ENCODE peak calls at places on chromosomes 7 and 10, in four cellular contexts. One of them, this sample, is unnamed.
A peak's percentile ranks its signal among the peaks of the same experiment; 100 is the strongest.

GRCh38 chr10:130050008-130050407 is 60.6 kb downstream of the C10orf143 start:
- DNase-seq in stimulated activated CD4-positive, alpha-beta T cell treated with anti-CD3 and anti-CD28 coated beads, Interleukin-1b, Interleukin-23, amount 100 ng/mL, for 1 hour: no peak
- DNase-seq in astrocyte of the spinal cord: no peak
- DNase-seq in iris pigment epithelial cell: no peak
- DNase-seq in this sample: no peak

GRCh38 chr7:2473496-2474180 is 2.6 kb downstream of the GRIFIN start:
- DNase-seq in stimulated activated CD4-positive, alpha-beta T cell treated with anti-CD3 and anti-CD28 coated beads, Interleukin-1b, Interleukin-23, amount 100 ng/mL, for 1 hour: no peak
- DNase-seq in astrocyte of the spinal cord: no peak
- DNase-seq in iris pigment epithelial cell: no peak
- DNase-seq in this sample: no peak

GRCh38 chr10:63819753-63820347 is 298.6 kb downstream of the REEP3 start:
- DNase-seq in stimulated activated CD4-positive, alpha-beta T cell treated with anti-CD3 and anti-CD28 coated beads, Interleukin-1b, Interleukin-23, amount 100 ng/mL, for 1 hour: no peak
- DNase-seq in astrocyte of the spinal cord: peak; percentile 70
- DNase-seq in iris pigment epithelial cell: peak; percentile 79
- DNase-seq in this sample: peak; percentile 86

GRCh38 chr10:3651969-3652653 is 132.9 kb downstream of the KLF6 start:
- DNase-seq in stimulated activated CD4-positive, alpha-beta T cell treated with anti-CD3 and anti-CD28 coated beads, Interleukin-1b, Interleukin-23, amount 100 ng/mL, for 1 hour: no peak
- DNase-seq in astrocyte of the spinal cord: no peak
- DNase-seq in iris pigment epithelial cell: no peak
- DNase-seq in this sample: no peak

GRCh38 chr7:98265841-98266271 is 13.8 kb upstream of the TECPR1 start:
- DNase-seq in stimulated activated CD4-positive, alpha-beta T cell treated with anti-CD3 and anti-CD28 coated beads, Interleukin-1b, Interleukin-23, amount 100 ng/mL, for 1 hour: no peak
- DNase-seq in astrocyte of the spinal cord: peak; percentile 33
- DNase-seq in iris pigment epithelial cell: peak; percentile 81
- DNase-seq in this sample: peak; percentile 32

GRCh38 chr10:791639-792038 is 102.2 kb upstream of the DIP2C start:
- DNase-seq in stimulated activated CD4-positive, alpha-beta T cell treated with anti-CD3 and anti-CD28 coated beads, Interleukin-1b, Interleukin-23, amount 100 ng/mL, for 1 hour: no peak
- DNase-seq in astrocyte of the spinal cord: no peak
- DNase-seq in iris pigment epithelial cell: no peak
- DNase-seq in this sample: no peak

GRCh38 chr10:44703241-44704155 is 207.6 kb upstream of the TMEM72 start:
- DNase-seq in stimulated activated CD4-positive, alpha-beta T cell treated with anti-CD3 and anti-CD28 coated beads, Interleukin-1b, Interleukin-23, amount 100 ng/mL, for 1 hour: no peak
- DNase-seq in astrocyte of the spinal cord: peak; percentile 61
- DNase-seq in iris pigment epithelial cell: peak; percentile 80
- DNase-seq in this sample: peak; percentile 91

GRCh38 chr10:89963446-89964102 is 262.2 kb downstream of the KIF20B start:
- DNase-seq in stimulated activated CD4-positive, alpha-beta T cell treated with anti-CD3 and anti-CD28 coated beads, Interleukin-1b, Interleukin-23, amount 100 ng/mL, for 1 hour: no peak
- DNase-seq in astrocyte of the spinal cord: no peak
- DNase-seq in iris pigment epithelial cell: no peak
- DNase-seq in this sample: no peak

GRCh38 chr7:142857625-142858024 is 2.7 kb downstream of the EPHB6 start:
- DNase-seq in stimulated activated CD4-positive, alpha-beta T cell treated with anti-CD3 and anti-CD28 coated beads, Interleukin-1b, Interleukin-23, amount 100 ng/mL, for 1 hour: no peak
- DNase-seq in astrocyte of the spinal cord: no peak
- DNase-seq in iris pigment epithelial cell: no peak
- DNase-seq in this sample: no peak

GRCh38 chr10:116080553-116080952 is 192.5 kb downstream of the GFRA1 start:
- DNase-seq in stimulated activated CD4-positive, alpha-beta T cell treated with anti-CD3 and anti-CD28 coated beads, Interleukin-1b, Interleukin-23, amount 100 ng/mL, for 1 hour: no peak
- DNase-seq in astrocyte of the spinal cord: peak; percentile 37
- DNase-seq in iris pigment epithelial cell: peak; percentile 50
- DNase-seq in this sample: no peak

GRCh38 chr7:148939128-148939747 is 55.1 kb upstream of the EZH2 start:
- DNase-seq in stimulated activated CD4-positive, alpha-beta T cell treated with anti-CD3 and anti-CD28 coated beads, Interleukin-1b, Interleukin-23, amount 100 ng/mL, for 1 hour: no peak
- DNase-seq in astrocyte of the spinal cord: no peak
- DNase-seq in iris pigment epithelial cell: no peak
- DNase-seq in this sample: no peak

GRCh38 chr7:117230276-117231046 is 92.4 kb downstream of the WNT2 start:
- DNase-seq in stimulated activated CD4-positive, alpha-beta T cell treated with anti-CD3 and anti-CD28 coated beads, Interleukin-1b, Interleukin-23, amount 100 ng/mL, for 1 hour: no peak
- DNase-seq in astrocyte of the spinal cord: peak; percentile 87
- DNase-seq in iris pigment epithelial cell: peak; percentile 96
- DNase-seq in this sample: peak; percentile 39

GRCh38 chr7:19128856-19129255 is 11.4 kb upstream of the TWIST1 start:
- DNase-seq in stimulated activated CD4-positive, alpha-beta T cell treated with anti-CD3 and anti-CD28 coated beads, Interleukin-1b, Interleukin-23, amount 100 ng/mL, for 1 hour: no peak
- DNase-seq in astrocyte of the spinal cord: no peak
- DNase-seq in iris pigment epithelial cell: peak; percentile 63
- DNase-seq in this sample: no peak

GRCh38 chr10:78798976-78799730 is 269.6 kb upstream of the ZMIZ1 start:
- DNase-seq in stimulated activated CD4-positive, alpha-beta T cell treated with anti-CD3 and anti-CD28 coated beads, Interleukin-1b, Interleukin-23, amount 100 ng/mL, for 1 hour: no peak
- DNase-seq in astrocyte of the spinal cord: no peak
- DNase-seq in iris pigment epithelial cell: no peak
- DNase-seq in this sample: no peak

GRCh38 chr10:132488231-132488821 is 49.3 kb upstream of the INPP5A start:
- DNase-seq in stimulated activated CD4-positive, alpha-beta T cell treated with anti-CD3 and anti-CD28 coated beads, Interleukin-1b, Interleukin-23, amount 100 ng/mL, for 1 hour: no peak
- DNase-seq in astrocyte of the spinal cord: no peak
- DNase-seq in iris pigment epithelial cell: no peak
- DNase-seq in this sample: no peak

GRCh38 chr10:79070091-79070610 is 1.4 kb downstream of the ZMIZ1 start:
- DNase-seq in stimulated activated CD4-positive, alpha-beta T cell treated with anti-CD3 and anti-CD28 coated beads, Interleukin-1b, Interleukin-23, amount 100 ng/mL, for 1 hour: no peak
- DNase-seq in astrocyte of the spinal cord: no peak
- DNase-seq in iris pigment epithelial cell: peak; percentile 50
- DNase-seq in this sample: peak; percentile 27

GRCh38 chr7:87926581-87927461 is 7.2 kb upstream of the ADAM22 start:
- DNase-seq in stimulated activated CD4-positive, alpha-beta T cell treated with anti-CD3 and anti-CD28 coated beads, Interleukin-1b, Interleukin-23, amount 100 ng/mL, for 1 hour: no peak
- DNase-seq in astrocyte of the spinal cord: peak; percentile 92
- DNase-seq in iris pigment epithelial cell: peak; percentile 44
- DNase-seq in this sample: peak; percentile 20

GRCh38 chr7:121504478-121504877 is 108.4 kb upstream of the FAM3C start:
- DNase-seq in stimulated activated CD4-positive, alpha-beta T cell treated with anti-CD3 and anti-CD28 coated beads, Interleukin-1b, Interleukin-23, amount 100 ng/mL, for 1 hour: no peak
- DNase-seq in astrocyte of the spinal cord: peak; percentile 83
- DNase-seq in iris pigment epithelial cell: peak; percentile 59
- DNase-seq in this sample: peak; percentile 88

GRCh38 chr10:82552273-82552672 is 677.3 kb downstream of the NRG3 start:
- DNase-seq in stimulated activated CD4-positive, alpha-beta T cell treated with anti-CD3 and anti-CD28 coated beads, Interleukin-1b, Interleukin-23, amount 100 ng/mL, for 1 hour: no peak
- DNase-seq in astrocyte of the spinal cord: no peak
- DNase-seq in iris pigment epithelial cell: no peak
- DNase-seq in this sample: no peak

GRCh38 chr10:110664483-110665420 is 20.6 kb downstream of the RBM20 start:
- DNase-seq in stimulated activated CD4-positive, alpha-beta T cell treated with anti-CD3 and anti-CD28 coated beads, Interleukin-1b, Interleukin-23, amount 100 ng/mL, for 1 hour: no peak
- DNase-seq in astrocyte of the spinal cord: peak; percentile 84
- DNase-seq in iris pigment epithelial cell: peak; percentile 98
- DNase-seq in this sample: peak; percentile 82

GRCh38 chr7:112669306-112669705 is 120.9 kb downstream of the TMEM168 start:
- DNase-seq in stimulated activated CD4-positive, alpha-beta T cell treated with anti-CD3 and anti-CD28 coated beads, Interleukin-1b, Interleukin-23, amount 100 ng/mL, for 1 hour: no peak
- DNase-seq in astrocyte of the spinal cord: no peak
- DNase-seq in iris pigment epithelial cell: peak; percentile 14
- DNase-seq in this sample: no peak

GRCh38 chr10:34753014-34753757 is 61.9 kb downstream of the PARD3 start:
- DNase-seq in stimulated activated CD4-positive, alpha-beta T cell treated with anti-CD3 and anti-CD28 coated beads, Interleukin-1b, Interleukin-23, amount 100 ng/mL, for 1 hour: no peak
- DNase-seq in astrocyte of the spinal cord: no peak
- DNase-seq in iris pigment epithelial cell: no peak
- DNase-seq in this sample: no peak

GRCh38 chr10:128078136-128078969 is 47.9 kb downstream of the MKI67 start:
- DNase-seq in stimulated activated CD4-positive, alpha-beta T cell treated with anti-CD3 and anti-CD28 coated beads, Interleukin-1b, Interleukin-23, amount 100 ng/mL, for 1 hour: no peak
- DNase-seq in astrocyte of the spinal cord: peak; percentile 31
- DNase-seq in iris pigment epithelial cell: peak; percentile 30
- DNase-seq in this sample: peak; percentile 60

GRCh38 chr7:140201393-140201792 is 24.6 kb upstream of the KDM7A start:
- DNase-seq in stimulated activated CD4-positive, alpha-beta T cell treated with anti-CD3 and anti-CD28 coated beads, Interleukin-1b, Interleukin-23, amount 100 ng/mL, for 1 hour: no peak
- DNase-seq in astrocyte of the spinal cord: no peak
- DNase-seq in iris pigment epithelial cell: no peak
- DNase-seq in this sample: no peak

GRCh38 chr10:110774069-110775021 is 97.4 kb upstream of the PDCD4 start:
- DNase-seq in stimulated activated CD4-positive, alpha-beta T cell treated with anti-CD3 and anti-CD28 coated beads, Interleukin-1b, Interleukin-23, amount 100 ng/mL, for 1 hour: no peak
- DNase-seq in astrocyte of the spinal cord: peak; percentile 65
- DNase-seq in iris pigment epithelial cell: peak; percentile 84
- DNase-seq in this sample: peak; percentile 46

GRCh38 chr10:23438547-23439451 is at the start of gene OTUD1:
- DNase-seq in stimulated activated CD4-positive, alpha-beta T cell treated with anti-CD3 and anti-CD28 coated beads, Interleukin-1b, Interleukin-23, amount 100 ng/mL, for 1 hour: peak; percentile 94
- DNase-seq in astrocyte of the spinal cord: peak; percentile 92
- DNase-seq in iris pigment epithelial cell: peak; percentile 91
- DNase-seq in this sample: peak; percentile 95

GRCh38 chr10:49282306-49282705 is 16.7 kb upstream of the C10orf71 start:
- DNase-seq in stimulated activated CD4-positive, alpha-beta T cell treated with anti-CD3 and anti-CD28 coated beads, Interleukin-1b, Interleukin-23, amount 100 ng/mL, for 1 hour: no peak
- DNase-seq in astrocyte of the spinal cord: no peak
- DNase-seq in iris pigment epithelial cell: no peak
- DNase-seq in this sample: no peak

GRCh38 chr7:116426428-116427156 is 72.9 kb upstream of the CAV2 start:
- DNase-seq in stimulated activated CD4-positive, alpha-beta T cell treated with anti-CD3 and anti-CD28 coated beads, Interleukin-1b, Interleukin-23, amount 100 ng/mL, for 1 hour: no peak
- DNase-seq in astrocyte of the spinal cord: peak; percentile 89
- DNase-seq in iris pigment epithelial cell: peak; percentile 90
- DNase-seq in this sample: peak; percentile 89

GRCh38 chr7:41599760-41600159 is 103.1 kb downstream of the INHBA start:
- DNase-seq in stimulated activated CD4-positive, alpha-beta T cell treated with anti-CD3 and anti-CD28 coated beads, Interleukin-1b, Interleukin-23, amount 100 ng/mL, for 1 hour: no peak
- DNase-seq in astrocyte of the spinal cord: no peak
- DNase-seq in iris pigment epithelial cell: no peak
- DNase-seq in this sample: no peak

GRCh38 chr7:77246031-77246430 is 46.4 kb upstream of the FGL2 start:
- DNase-seq in stimulated activated CD4-positive, alpha-beta T cell treated with anti-CD3 and anti-CD28 coated beads, Interleukin-1b, Interleukin-23, amount 100 ng/mL, for 1 hour: no peak
- DNase-seq in astrocyte of the spinal cord: no peak
- DNase-seq in iris pigment epithelial cell: no peak
- DNase-seq in this sample: no peak

GRCh38 chr7:67407351-67407750 is 410.7 kb downstream of the TYW1 start:
- DNase-seq in stimulated activated CD4-positive, alpha-beta T cell treated with anti-CD3 and anti-CD28 coated beads, Interleukin-1b, Interleukin-23, amount 100 ng/mL, for 1 hour: no peak
- DNase-seq in astrocyte of the spinal cord: no peak
- DNase-seq in iris pigment epithelial cell: no peak
- DNase-seq in this sample: no peak

GRCh38 chr10:50992972-50993766 is 81.1 kb upstream of the PRKG1 start:
- DNase-seq in stimulated activated CD4-positive, alpha-beta T cell treated with anti-CD3 and anti-CD28 coated beads, Interleukin-1b, Interleukin-23, amount 100 ng/mL, for 1 hour: no peak
- DNase-seq in astrocyte of the spinal cord: no peak
- DNase-seq in iris pigment epithelial cell: peak; percentile 53
- DNase-seq in this sample: peak; percentile 88

GRCh38 chr10:79413196-79413595 is 32.2 kb downstream of the ZCCHC24 start:
- DNase-seq in stimulated activated CD4-positive, alpha-beta T cell treated with anti-CD3 and anti-CD28 coated beads, Interleukin-1b, Interleukin-23, amount 100 ng/mL, for 1 hour: no peak
- DNase-seq in astrocyte of the spinal cord: no peak
- DNase-seq in iris pigment epithelial cell: peak; percentile 30
- DNase-seq in this sample: no peak

GRCh38 chr7:88312061-88312663 is 5.5 kb upstream of the STEAP4 start:
- DNase-seq in stimulated activated CD4-positive, alpha-beta T cell treated with anti-CD3 and anti-CD28 coated beads, Interleukin-1b, Interleukin-23, amount 100 ng/mL, for 1 hour: no peak
- DNase-seq in astrocyte of the spinal cord: peak; percentile 26
- DNase-seq in iris pigment epithelial cell: peak; percentile 6
- DNase-seq in this sample: peak; percentile 10

This sample was measured in fibroblast of pulmonary artery.